ENCODE peak calls at places on chromosomes 6 and 20, in ten cellular contexts. I is HCT116, C is heart left ventricle, U is tibial nerve, L is body of pancreas, S is breast epithelium, V is spleen, R is A549, T is upper lobe of left lung, P is H54. N is an unnamed sample.
A peak's percentile ranks its signal among the peaks of the same experiment; 100 is the strongest.

GRCh38 chr6:21997414-21998037 is 299.3 kb downstream of the PRL start:
- DNase-seq in R (no peak), C (no peak), U (no peak), I (no peak), L (no peak), P (no peak), V (no peak), S (no peak), T (no peak), N (no peak)

GRCh38 chr6:97958143-97958542 is 675.1 kb upstream of the MMS22L start:
- DNase-seq in T (peak; percentile 41), P (peak; percentile 16), L (no peak), U (no peak), R (no peak), I (no peak), V (peak; percentile 56), C (peak; percentile 28), S (no peak), N (no peak)

GRCh38 chr20:7882076-7882475 is 58.2 kb downstream of the HAO1 start:
- DNase-seq in S (no peak), R (no peak), V (no peak), T (no peak), P (no peak), L (no peak), U (no peak), C (no peak), I (no peak), N (no peak)

GRCh38 chr6:55473722-55474121 is 105.3 kb downstream of the HMGCLL1 start:
- DNase-seq in L (no peak), S (no peak), C (no peak), I (no peak), V (no peak), U (no peak), R (no peak), P (no peak), T (no peak), N (no peak)

GRCh38 chr20:15100506-15101160 is 763.2 kb upstream of the FLRT3 start:
- DNase-seq in V (no peak), T (no peak), L (no peak), P (no peak), R (no peak), U (no peak), C (no peak), S (no peak), I (no peak), N (no peak)

GRCh38 chr6:133083248-133083967 is 157.7 kb upstream of the EYA4 start:
- DNase-seq in C (no peak), T (no peak), S (no peak), U (no peak), I (no peak), L (no peak), P (no peak), R (no peak), V (no peak), N (no peak)

GRCh38 chr20:25623225-25623735 is 534 bp downstream of the NANP start:
- DNase-seq in U (peak; percentile 8), T (peak; percentile 75), P (peak; percentile 43), I (peak; percentile 0), V (peak; percentile 87), C (peak; percentile 46), L (peak; percentile 44), R (peak; percentile 52), S (no peak), N (peak; percentile 67)

GRCh38 chr20:47688385-47689381 is 96.6 kb downstream of the SULF2 start:
- DNase-seq in I (no peak), P (no peak), V (no peak), R (no peak), S (no peak), C (no peak), U (no peak), T (peak; percentile 41), L (no peak), N (no peak)

GRCh38 chr6:106974999-106975698 is 620 bp upstream of the CD24 start:
- DNase-seq in L (peak; percentile 75), R (peak; percentile 18), I (no peak), T (peak; percentile 93), U (no peak), V (peak; percentile 92), S (peak; percentile 69), P (no peak), C (no peak), N (no peak)

GRCh38 chr6:122806290-122806689 is 17.2 kb downstream of the SMPDL3A start:
- DNase-seq in R (no peak), P (no peak), I (no peak), T (no peak), L (no peak), U (no peak), S (no peak), V (no peak), C (no peak), N (no peak)

GRCh38 chr6:149033454-149034241 is 283.9 kb upstream of the TAB2 start:
- DNase-seq in L (no peak), P (no peak), V (no peak), S (no peak), U (no peak), C (no peak), I (no peak), R (no peak), T (no peak), N (no peak)

GRCh38 chr20:57844626-57845596 is 135.1 kb upstream of the PMEPA1 start:
- DNase-seq in U (no peak), S (no peak), V (no peak), T (no peak), R (no peak), C (no peak), P (no peak), I (no peak), L (no peak), N (no peak)

GRCh38 chr20:32522775-32523612 is 62.1 kb downstream of the NOL4L start:
- DNase-seq in L (no peak), V (peak; percentile 63), C (no peak), I (no peak), T (no peak), U (no peak), P (peak; percentile 77), R (no peak), S (no peak), N (no peak)

GRCh38 chr6:109139109-109139508 is 43.8 kb downstream of the CEP57L1 start:
- DNase-seq in C (no peak), U (no peak), R (no peak), P (peak; percentile 3), V (no peak), I (no peak), T (no peak), L (no peak), S (no peak), N (no peak)

GRCh38 chr6:129920103-129920798 is 59.1 kb upstream of the TMEM244 start:
- DNase-seq in S (no peak), V (no peak), R (no peak), P (no peak), C (no peak), I (no peak), U (no peak), T (no peak), L (no peak), N (no peak)

GRCh38 chr6:139134817-139135577 is at the start of gene HECA:
- DNase-seq in T (peak; percentile 99), U (peak; percentile 98), V (peak; percentile 99), C (peak; percentile 99), P (peak; percentile 72), R (peak; percentile 56), I (peak; percentile 88), L (peak; percentile 98), S (peak; percentile 98), N (peak; percentile 99)
- TF ChIP-seq POLR2A in T (peak; percentile 97), U (peak; percentile 85), V (peak; percentile 90), C (peak; percentile 96), P (peak; percentile 45), R (no peak), I (no peak), L (peak; percentile 77), S (peak; percentile 42), N (peak; percentile 87)

DNA sequence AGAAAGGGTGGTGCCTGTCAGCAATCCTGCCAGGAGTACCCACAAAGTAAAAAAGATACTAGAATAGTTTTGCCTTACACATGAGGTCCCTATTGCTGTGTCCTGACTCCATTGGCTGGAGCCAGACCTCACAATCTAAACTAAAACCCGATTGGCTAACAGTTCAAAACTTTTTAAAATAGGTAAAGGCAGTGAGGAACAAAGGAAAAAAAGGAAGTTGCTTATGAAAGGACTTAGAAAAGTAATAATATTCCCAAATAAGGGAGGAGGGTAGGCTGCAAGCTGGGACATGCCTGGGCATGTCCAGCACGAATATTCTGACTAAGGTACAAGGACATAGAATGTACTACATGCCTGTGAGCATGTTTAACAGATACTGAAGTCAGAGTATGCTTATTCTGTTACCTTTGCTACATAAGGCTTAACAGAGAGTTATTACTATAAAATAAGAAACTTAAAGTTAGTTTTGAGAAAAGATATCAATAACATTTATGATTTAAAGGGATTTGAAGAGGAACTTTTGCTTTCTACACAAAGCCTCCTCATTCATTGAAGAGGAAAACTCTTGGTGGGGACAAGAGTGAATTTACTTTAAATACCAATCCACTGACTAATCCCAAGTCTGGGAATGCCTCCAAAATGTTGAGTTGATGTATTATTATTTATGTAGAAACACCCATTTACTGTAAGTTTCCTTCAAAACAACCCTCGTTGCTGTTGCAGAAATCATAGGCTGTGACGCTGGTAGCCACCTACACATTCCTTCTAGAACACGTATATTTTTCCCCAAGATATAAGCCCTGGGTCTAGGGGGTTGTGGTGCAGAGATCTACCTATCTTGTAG is 8.2 kb upstream of the MTHFD1L start:
- DNase-seq in L (no peak), U (no peak), I (peak; percentile 72), R (peak; percentile 46), P (no peak), V (no peak), S (no peak), T (no peak), C (no peak), N (no peak)
- TF ChIP-seq POLR2A in L (no peak), U (no peak), I (no peak), R (no peak), P (no peak), V (no peak), S (no peak), T (no peak), C (no peak), N (no peak)

DNA sequence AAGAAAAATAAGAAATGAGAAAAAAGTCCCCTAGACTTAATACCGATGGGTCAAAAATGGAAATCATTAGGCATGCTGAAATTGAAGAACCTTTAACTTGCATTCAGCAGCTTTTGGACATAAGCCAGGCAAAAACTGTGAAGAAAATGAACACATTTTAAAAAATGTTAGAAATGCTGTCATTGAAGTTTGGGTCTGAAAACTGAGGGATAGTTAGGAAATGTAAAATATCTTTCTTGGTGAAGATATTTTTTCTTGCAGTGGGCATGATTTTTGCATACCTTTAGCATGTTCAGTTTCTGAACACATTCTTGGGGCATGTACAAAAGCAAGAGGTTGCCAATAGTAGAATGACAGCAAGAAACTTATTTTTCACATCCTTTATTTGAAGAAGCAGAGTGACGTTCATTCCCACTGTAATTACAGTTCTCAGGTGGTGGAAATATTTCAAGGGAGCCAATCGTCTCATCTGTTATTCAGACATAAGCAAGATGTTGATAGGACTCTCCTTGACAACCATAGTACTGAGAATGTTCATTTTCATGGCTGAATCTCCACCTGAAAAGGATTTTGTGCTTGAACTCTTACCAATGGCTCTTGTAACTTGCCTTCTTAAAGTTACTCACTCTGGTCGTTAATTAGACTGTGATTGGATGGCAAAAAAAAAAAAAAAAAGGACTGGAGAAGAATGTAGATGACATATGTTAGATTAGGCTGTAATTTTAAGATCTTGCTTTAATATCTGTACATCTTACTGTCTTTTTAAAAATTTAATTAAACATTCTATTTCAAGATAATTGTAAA is 74.3 kb downstream of the DOK5 start:
- DNase-seq in L (no peak), U (no peak), P (no peak), T (no peak), I (no peak), R (no peak), C (no peak), V (no peak), S (no peak), N (no peak)
- TF ChIP-seq POLR2A in L (no peak), U (no peak), P (no peak), T (no peak), I (no peak), R (no peak), C (no peak), V (no peak), S (no peak), N (no peak)

GRCh38 chr6:32945106-32945761 is 4.4 kb upstream of the HLA-DMB start:
- DNase-seq in S (no peak), I (no peak), C (no peak), P (no peak), V (peak; percentile 84), T (no peak), U (no peak), R (no peak), L (no peak), N (no peak)
- TF ChIP-seq POLR2A in S (no peak), I (no peak), C (no peak), P (no peak), V (no peak), T (peak; percentile 17), U (no peak), R (no peak), L (no peak), N (no peak)